ENCODE peak calls at places on chromosome 17, in seven cellular contexts. T is lower lobe of right lung, Y is AG04450, D is WTC11, L is endothelial cell, A is epithelial cell of esophagus, N is ascending aorta. I is an unnamed sample.

GRCh38 chr17:7888184-7888920 is at the start of gene CHD3:
- DNase-seq in T (no peak), Y (no peak), D (no peak), L (no peak), A (peak), N (no peak), I (peak)

GRCh38 chr17:81153340-81153803 is 11.9 kb upstream of the PVALEF start:
- DNase-seq in T (no peak), Y (no peak), D (no peak), L (no peak), A (peak), N (no peak), I (no peak)

GRCh38 chr17:42967925-42968324 is 3.7 kb upstream of the AARSD1 start:
- DNase-seq in T (no peak), Y (no peak), D (no peak), L (no peak), A (no peak), N (no peak), I (no peak)

GRCh38 chr17:37067555-37068111 is 118.9 kb downstream of the AATF start:
- DNase-seq in T (no peak), Y (peak), D (no peak), L (no peak), A (peak), N (no peak), I (peak)

GRCh38 chr17:10151667-10152496 is 46.5 kb downstream of the GAS7 start:
- DNase-seq in T (peak), Y (no peak), D (no peak), L (no peak), A (no peak), N (no peak), I (no peak)

GRCh38 chr17:34146440-34147043 is 108.5 kb upstream of the CCL2 start:
- DNase-seq in T (peak), Y (no peak), D (peak), L (peak), A (peak), N (no peak), I (peak)

GRCh38 chr17:73493212-73493814 is 150.9 kb downstream of the SDK2 start:
- DNase-seq in T (no peak), Y (no peak), D (peak), L (no peak), A (peak), N (no peak), I (peak)

GRCh38 chr17:68172461-68172954 is 75.3 kb upstream of the AMZ2 start:
- DNase-seq in T (peak), Y (no peak), D (peak), L (peak), A (peak), N (peak), I (peak)

GRCh38 chr17:75767881-75768280 is 2.9 kb upstream of the GALK1 start:
- DNase-seq in T (no peak), Y (no peak), D (no peak), L (no peak), A (no peak), N (no peak), I (no peak)

GRCh38 chr17:20266806-20267458 is 200.4 kb downstream of the LGALS9B start:
- DNase-seq in T (no peak), Y (peak), D (no peak), L (no peak), A (peak), N (peak), I (no peak)

GRCh38 chr17:59365383-59365981 is 34.0 kb downstream of the YPEL2 start:
- DNase-seq in T (no peak), Y (no peak), D (no peak), L (no peak), A (no peak), N (no peak), I (peak)

GRCh38 chr17:29292992-29293889 is 707 bp downstream of the NUFIP2 start:
- DNase-seq in T (peak), Y (no peak), D (peak), L (peak), A (peak), N (peak), I (peak)

GRCh38 chr17:19331134-19331533 is 31.4 kb downstream of the B9D1 start:
- DNase-seq in T (no peak), Y (peak), D (no peak), L (no peak), A (peak), N (no peak), I (no peak)

GRCh38 chr17:68355093-68355492 is 63.8 kb downstream of the ARSG start:
- DNase-seq in T (no peak), Y (no peak), D (no peak), L (no peak), A (no peak), N (no peak), I (no peak)

GRCh38 chr17:44000141-44000860 is 4.1 kb upstream of the NAGS start:
- DNase-seq in T (no peak), Y (no peak), D (no peak), L (no peak), A (no peak), N (no peak), I (peak)

GRCh38 chr17:66790476-66791061 is 44.3 kb upstream of the CACNG5 start:
- DNase-seq in T (no peak), Y (no peak), D (no peak), L (no peak), A (no peak), N (no peak), I (no peak)

GRCh38 chr17:496761-497586 is 144.4 kb upstream of the RPH3AL start:
- DNase-seq in T (no peak), Y (no peak), D (no peak), L (no peak), A (no peak), N (no peak), I (no peak)

GRCh38 chr17:12180644-12181261 is 160.1 kb downstream of the MAP2K4 start:
- DNase-seq in T (no peak), Y (peak), D (peak), L (peak), A (peak), N (no peak), I (peak)

GRCh38 chr17:1986783-1987451 is 38.2 kb downstream of the RTN4RL1 start:
- DNase-seq in T (no peak), Y (no peak), D (no peak), L (no peak), A (no peak), N (no peak), I (no peak)

GRCh38 chr17:75601057-75601987 is 13.7 kb downstream of the MYO15B start:
- DNase-seq in T (peak), Y (no peak), D (peak), L (peak), A (peak), N (no peak), I (peak)

GRCh38 chr17:80187493-80187892 is 17.7 kb downstream of the CARD14 start:
- DNase-seq in T (peak), Y (no peak), D (no peak), L (no peak), A (peak), N (no peak), I (no peak)

GRCh38 chr17:29216856-29217255 is 29.8 kb upstream of the CRYBA1 start:
- DNase-seq in T (no peak), Y (no peak), D (no peak), L (no peak), A (peak), N (no peak), I (no peak)

GRCh38 chr17:7560172-7561027 is 1.3 kb upstream of the SENP3 start:
- DNase-seq in T (peak), Y (no peak), D (peak), L (peak), A (peak), N (peak), I (no peak)

GRCh38 chr17:43713494-43714162 is 45.0 kb downstream of the SOST start:
- DNase-seq in T (no peak), Y (no peak), D (peak), L (peak), A (peak), N (no peak), I (peak)

GRCh38 chr17:17364338-17364667 is 61.1 kb downstream of the NT5M start:
- DNase-seq in T (no peak), Y (no peak), D (no peak), L (no peak), A (no peak), N (peak), I (no peak)

GRCh38 chr17:8681175-8681949 is 50.8 kb upstream of the MYH10 start:
- DNase-seq in T (no peak), Y (no peak), D (no peak), L (no peak), A (no peak), N (peak), I (peak)

GRCh38 chr17:7982666-7983065 is 19.7 kb upstream of the GUCY2D start:
- DNase-seq in T (no peak), Y (no peak), D (no peak), L (no peak), A (peak), N (peak), I (no peak)

GRCh38 chr17:20825539-20825938 is 217.3 kb downstream of the USP22 start:
- DNase-seq in T (no peak), Y (no peak), D (no peak), L (no peak), A (no peak), N (no peak), I (no peak)

GRCh38 chr17:1082579-1082978 is 85.7 kb downstream of the TIMM22 start:
- DNase-seq in T (no peak), Y (no peak), D (no peak), L (no peak), A (no peak), N (no peak), I (no peak)

GRCh38 chr17:15456972-15457722 is 10.3 kb downstream of the CDRT4 start:
- DNase-seq in T (no peak), Y (peak), D (no peak), L (no peak), A (no peak), N (peak), I (no peak)

GRCh38 chr17:35171834-35172233 is 22.4 kb downstream of the SLC35G3 start:
- DNase-seq in T (no peak), Y (no peak), D (no peak), L (no peak), A (peak), N (no peak), I (no peak)

GRCh38 chr17:35169964-35170363 is 22.3 kb downstream of the UNC45B start:
- DNase-seq in T (no peak), Y (no peak), D (no peak), L (no peak), A (no peak), N (peak), I (no peak)

GRCh38 chr17:35167666-35168065 is 20.0 kb downstream of the UNC45B start:
- DNase-seq in T (no peak), Y (no peak), D (no peak), L (no peak), A (peak), N (peak), I (no peak)

GRCh38 chr17:35174835-35175334 is 19.3 kb downstream of the SLC35G3 start:
- DNase-seq in T (no peak), Y (no peak), D (no peak), L (no peak), A (no peak), N (peak), I (no peak)

GRCh38 chr17:35170968-35171771 is 23.0 kb downstream of the SLC35G3 start:
- DNase-seq in T (no peak), Y (no peak), D (no peak), L (no peak), A (peak), N (peak), I (no peak)
- TF ChIP-seq CTCF in T (peak), Y (peak), D (no peak), L (no peak), A (peak), N (peak), I (no peak)

GRCh38 chr17:50681260-50682200 is 26.2 kb downstream of the ANKRD40 start:
- DNase-seq in T (no peak), Y (peak), D (no peak), L (peak), A (peak), N (no peak), I (peak)
- TF ChIP-seq CTCF in T (peak), Y (peak), D (no peak), L (peak), A (peak), N (peak), I (peak)

GRCh38 chr17:49516190-49516589 is 21.1 kb downstream of the NGFR start:
- DNase-seq in T (no peak), Y (no peak), D (peak), L (no peak), A (no peak), N (no peak), I (no peak)

GRCh38 chr17:49513044-49513395 is 17.9 kb downstream of the NGFR start:
- DNase-seq in T (no peak), Y (no peak), D (no peak), L (no peak), A (no peak), N (no peak), I (no peak)

GRCh38 chr17:49515196-49515770 is 20.2 kb downstream of the NGFR start:
- DNase-seq in T (peak), Y (peak), D (peak), L (no peak), A (peak), N (peak), I (peak)

GRCh38 chr17:49513616-49514373 is 18.7 kb downstream of the NGFR start:
- DNase-seq in T (no peak), Y (no peak), D (no peak), L (no peak), A (no peak), N (no peak), I (no peak)

DNA sequence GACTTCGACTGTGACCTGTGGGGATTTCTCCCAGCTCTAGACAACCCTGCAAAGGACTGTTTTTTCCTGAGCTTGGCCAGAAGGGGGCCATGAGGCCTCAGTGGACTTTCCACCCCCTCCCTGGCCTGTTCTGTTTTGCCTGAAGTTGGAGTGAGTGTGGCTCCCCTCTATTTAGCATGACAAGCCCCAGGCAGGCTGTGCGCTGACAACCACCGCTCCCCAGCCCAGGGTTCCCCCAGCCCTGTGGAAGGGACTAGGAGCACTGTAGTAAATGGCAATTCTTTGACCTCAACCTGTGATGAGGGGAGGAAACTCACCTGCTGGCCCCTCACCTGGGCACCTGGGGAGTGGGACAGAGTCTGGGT is 19.3 kb downstream of the NGFR start:
- DNase-seq in T (no peak), Y (no peak), D (peak), L (no peak), A (no peak), N (no peak), I (peak)
- TF ChIP-seq CTCF in T (no peak), Y (peak), D (no peak), L (no peak), A (no peak), N (peak), I (peak)

DNA sequence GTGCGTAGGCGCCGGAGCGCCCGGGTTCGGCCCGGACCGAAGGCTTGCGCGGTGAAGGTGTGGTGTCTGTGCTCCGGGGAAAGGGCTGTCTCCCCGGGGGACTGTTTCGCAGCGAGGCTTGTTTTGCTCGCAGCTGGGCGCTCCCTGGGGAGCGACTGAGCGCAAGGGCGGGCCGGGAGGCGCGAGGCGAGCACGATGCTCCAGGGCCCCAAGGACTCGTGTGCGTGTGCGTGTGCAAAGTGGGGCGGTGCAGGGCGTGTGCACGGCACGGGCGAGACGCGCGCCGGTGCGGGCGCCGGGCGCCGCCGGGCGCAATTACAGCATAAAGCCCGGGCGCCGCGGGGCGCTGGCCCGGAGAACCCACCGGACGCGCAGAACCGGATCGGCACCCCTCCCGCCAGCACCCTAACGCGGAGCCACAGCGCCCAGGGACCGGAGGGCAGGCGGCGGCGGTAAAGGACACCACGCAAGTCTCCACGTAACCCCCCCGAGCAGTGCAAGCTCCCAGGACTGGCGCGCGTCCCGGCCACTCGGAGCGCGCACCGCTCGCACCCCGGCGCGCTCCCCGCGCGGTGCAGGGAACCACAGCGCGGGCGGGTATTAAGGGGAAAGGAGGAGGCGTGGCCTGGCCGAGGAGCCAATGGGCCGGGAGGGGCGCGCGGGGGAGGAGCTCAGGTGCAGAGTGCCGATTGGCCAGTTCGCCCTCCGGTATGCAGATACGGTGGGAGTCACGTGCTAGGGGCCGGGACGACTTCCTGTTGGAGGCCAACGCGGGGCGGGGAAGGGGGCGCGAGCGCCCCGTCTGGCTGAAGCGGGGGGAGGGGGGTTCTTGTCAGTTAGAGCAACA is at the start of gene TNRC6C:
- DNase-seq in T (peak), Y (peak), D (peak), L (peak), A (peak), N (peak), I (peak)
- TF ChIP-seq CTCF in T (peak), Y (no peak), D (no peak), L (peak), A (no peak), N (no peak), I (no peak)

DNA sequence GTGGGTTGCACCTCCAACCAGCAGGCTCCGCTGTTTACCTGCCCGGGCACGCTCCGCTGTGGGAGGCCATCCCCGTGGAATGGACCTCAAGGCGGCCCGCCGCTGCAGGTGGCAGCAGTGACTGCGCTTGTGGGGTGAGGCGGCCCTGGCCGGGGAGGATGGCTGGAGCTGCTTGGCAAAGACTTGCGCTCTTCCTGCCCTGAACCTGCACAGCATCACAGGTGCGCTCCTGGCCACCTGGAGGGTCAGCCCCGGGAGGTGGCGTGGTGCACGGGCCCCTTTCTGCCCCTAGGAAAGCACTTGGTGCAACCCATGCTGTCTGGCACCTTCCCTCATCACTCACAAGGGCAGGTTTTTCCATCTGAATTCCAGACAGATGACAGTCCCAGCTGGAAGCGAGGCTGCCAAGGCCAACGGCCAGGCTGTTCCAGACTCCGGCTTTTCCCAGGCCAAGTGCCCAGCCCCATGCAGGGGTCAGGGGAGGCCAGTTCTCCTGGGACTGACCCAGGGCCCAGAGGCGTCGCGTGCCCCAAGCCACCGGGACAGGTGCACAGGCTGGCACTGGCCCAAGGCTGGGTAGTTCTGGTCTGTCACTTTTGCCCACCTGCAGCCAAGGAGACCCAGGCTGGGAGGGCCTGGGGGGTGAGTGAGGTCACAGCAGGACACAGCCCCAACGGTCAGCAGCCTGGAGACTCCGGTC is 13.3 kb downstream of the UTS2R start:
- DNase-seq in T (peak), Y (no peak), D (no peak), L (no peak), A (peak), N (peak), I (no peak)
- TF ChIP-seq CTCF in T (peak), Y (no peak), D (no peak), L (no peak), A (peak), N (no peak), I (peak)

DNA sequence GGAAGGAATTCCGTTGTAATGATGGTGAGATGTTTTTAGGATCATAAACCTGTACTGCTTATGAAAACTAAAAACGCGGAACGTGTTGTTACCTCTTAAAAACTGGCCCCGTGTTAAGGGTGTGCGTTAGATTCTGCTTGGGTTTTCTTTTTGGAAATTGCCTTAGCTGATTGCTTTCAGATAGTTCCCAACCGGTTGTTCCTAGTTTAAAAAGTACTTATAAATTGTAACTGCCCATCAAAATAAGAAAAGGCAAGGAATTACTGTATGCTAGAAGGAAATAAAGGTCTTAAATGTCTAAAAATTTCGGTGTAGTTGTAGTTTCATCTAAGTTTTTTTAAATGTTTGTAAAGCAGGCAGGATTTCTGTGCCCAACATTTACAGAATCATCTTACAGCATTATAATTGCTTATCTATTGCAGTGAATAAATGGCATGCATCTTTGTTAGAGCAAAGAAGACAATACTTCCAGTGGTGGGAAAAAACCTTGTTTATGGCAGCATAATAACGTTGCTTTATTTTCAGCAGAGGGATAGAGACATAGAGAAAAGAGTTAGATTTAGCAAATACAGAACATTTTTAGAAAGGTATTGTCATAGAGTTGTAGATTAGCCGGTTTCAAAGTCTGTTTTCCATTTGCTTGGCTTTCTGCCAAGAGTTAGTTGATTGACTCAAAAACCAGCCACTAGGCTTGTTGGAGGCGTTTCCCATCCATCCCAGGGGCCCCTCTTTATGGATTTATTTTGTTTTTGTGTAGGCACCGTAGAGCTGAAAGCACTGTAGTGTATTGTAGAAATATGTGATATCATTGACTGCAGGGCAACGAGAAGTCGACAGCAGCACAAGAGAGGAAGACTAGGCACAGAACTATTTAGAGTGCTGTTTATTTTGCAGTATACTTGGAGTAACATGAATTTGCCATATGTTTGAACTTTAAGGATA is 1.7 kb downstream of the PPM1D start:
- DNase-seq in T (no peak), Y (peak), D (peak), L (peak), A (peak), N (peak), I (peak)
- TF ChIP-seq CTCF in T (no peak), Y (no peak), D (no peak), L (no peak), A (no peak), N (no peak), I (no peak)

I was measured in BE2C.